ENCODE peak calls at places on chromosomes 6 and 20, in four cellular contexts. O is HL-60; E is cardiac fibroblast; D is naive thymus-derived CD4-positive, alpha-beta T cell. I is an unnamed sample.

GRCh38 chr20:34643919-34644318 is 33.0 kb downstream of the PIGU start:
- DNase-seq in O (peak; percentile 89), E (peak; percentile 82), D (no peak), I (no peak)

GRCh38 chr20:22382742-22383141 is 201.6 kb downstream of the FOXA2 start:
- DNase-seq in O (no peak), E (no peak), D (no peak), I (no peak)

GRCh38 chr6:1625352-1625773 is 15.6 kb downstream of the FOXC1 start:
- DNase-seq in O (no peak), E (peak; percentile 22), D (no peak), I (no peak)

GRCh38 chr6:113169484-113169883 is 687.7 kb upstream of the MARCKS start:
- DNase-seq in O (no peak), E (peak; percentile 18), D (no peak), I (no peak)

GRCh38 chr6:158399040-158399700 is 86.9 kb downstream of the TULP4 start:
- DNase-seq in O (no peak), E (no peak), D (no peak), I (no peak)

GRCh38 chr6:16163535-16164300 is 34.8 kb downstream of the MYLIP start:
- DNase-seq in O (no peak), E (peak; percentile 37), D (no peak), I (no peak)

GRCh38 chr6:1027795-1028569 is 283.9 kb upstream of the FOXQ1 start:
- DNase-seq in O (no peak), E (no peak), D (no peak), I (no peak)

GRCh38 chr6:108653864-108654402 is 93.2 kb downstream of the FOXO3 start:
- DNase-seq in O (no peak), E (peak; percentile 88), D (peak; percentile 5), I (peak; percentile 72)

GRCh38 chr6:23349521-23350147 is 776.4 kb upstream of the NRSN1 start:
- DNase-seq in O (no peak), E (peak; percentile 66), D (no peak), I (no peak)

GRCh38 chr6:34970962-34971361 is 81.9 kb downstream of the ANKS1A start:
- DNase-seq in O (no peak), E (peak; percentile 58), D (no peak), I (no peak)

GRCh38 chr6:35008858-35009257 is 119.8 kb downstream of the ANKS1A start:
- DNase-seq in O (no peak), E (no peak), D (no peak), I (no peak)

GRCh38 chr6:161639772-161640171 is 365.9 kb upstream of the AGPAT4 start:
- DNase-seq in O (no peak), E (no peak), D (no peak), I (no peak)

GRCh38 chr6:70398783-70399730 is 14.3 kb upstream of the FAM135A start:
- DNase-seq in O (no peak), E (peak; percentile 40), D (no peak), I (no peak)

GRCh38 chr6:37042139-37042538 is 36.7 kb downstream of the FGD2 start:
- DNase-seq in O (no peak), E (no peak), D (no peak), I (no peak)

GRCh38 chr20:4229415-4229814 is 214.1 kb upstream of the RNF24 start:
- DNase-seq in O (no peak), E (no peak), D (no peak), I (no peak)

GRCh38 chr6:361411-362132 is 30.0 kb upstream of the IRF4 start:
- DNase-seq in O (no peak), E (no peak), D (no peak), I (no peak)

GRCh38 chr20:1465470-1466210 is 1.0 kb downstream of the NSFL1C start:
- DNase-seq in O (no peak), E (no peak), D (no peak), I (no peak)

DNA sequence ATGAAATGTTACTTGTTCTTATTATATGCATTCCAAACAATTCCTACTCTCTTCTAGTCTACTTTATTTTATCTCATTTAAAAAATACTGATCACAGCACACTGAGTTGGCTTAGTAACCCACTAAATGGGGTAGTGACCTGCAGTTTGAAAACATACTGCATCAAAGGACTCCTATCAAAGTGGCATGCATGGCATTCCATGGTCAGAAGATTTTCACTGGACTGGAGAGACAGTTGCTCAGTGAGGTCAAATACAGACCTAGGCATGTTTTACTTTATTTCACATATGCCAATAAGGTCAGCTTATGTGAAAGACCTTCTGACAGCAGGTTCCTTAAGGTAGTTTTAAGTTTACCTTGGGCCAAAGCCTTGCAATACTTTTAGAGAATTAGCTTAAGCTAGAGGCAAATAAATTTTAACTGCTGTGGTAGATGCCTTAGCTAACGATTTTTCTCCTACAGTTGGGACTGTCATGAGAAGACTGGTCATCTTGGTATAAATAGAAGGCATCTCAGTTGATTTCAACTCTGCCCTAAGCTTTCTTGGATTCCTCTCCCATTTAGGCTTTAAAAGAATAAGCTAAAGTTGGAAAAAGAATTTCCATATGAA is 35.1 kb downstream of the TPD52L1 start:
- DNase-seq in O (no peak), E (no peak), D (no peak), I (no peak)
- H3K4me3 ChIP-seq in O (no peak overlapping the region), E (no peak overlapping the region), D (no peak overlapping the region), I (no peak overlapping the region)

GRCh38 chr6:167778497-167779122 is 48.1 kb upstream of the AFDN start:
- DNase-seq in O (no peak), E (no peak), D (no peak), I (no peak)
- H3K4me3 ChIP-seq in O (no peak overlapping the region), E (no peak overlapping the region), D (no peak overlapping the region), I (no peak overlapping the region)

GRCh38 chr6:39226606-39227300 is 2.5 kb downstream of the KCNK5 start:
- DNase-seq in O (no peak), E (no peak), D (no peak), I (no peak)
- H3K4me3 ChIP-seq in O (peak overlapping the region; percentile 81), E (no peak overlapping the region), D (peak overlapping the region; percentile 15), I (no peak overlapping the region)

DNA sequence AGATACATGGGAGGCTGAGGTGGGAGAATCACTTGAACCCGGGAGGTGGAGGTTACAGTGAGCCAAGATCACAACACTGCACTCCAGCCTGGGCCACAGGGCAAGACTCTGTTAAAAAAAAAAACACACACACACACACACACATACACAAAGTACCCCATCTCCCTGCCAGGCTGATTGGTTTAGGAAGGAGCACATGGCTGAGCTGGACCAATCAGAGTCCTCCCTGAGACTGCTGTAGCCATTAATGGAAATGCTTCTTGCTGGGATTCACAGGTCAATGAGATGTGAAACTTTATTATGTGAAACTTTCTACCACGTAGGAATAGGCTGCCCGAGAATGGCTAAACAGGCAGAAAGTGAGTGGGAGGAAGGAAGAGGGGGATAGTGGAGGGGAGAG is 2.9 kb downstream of the TREM1 start:
- DNase-seq in O (no peak), E (no peak), D (no peak), I (no peak)
- H3K4me3 ChIP-seq in O (no peak overlapping the region), E (no peak overlapping the region), D (no peak overlapping the region), I (no peak overlapping the region)

I was measured in testis.